ENCODE peak calls at places on chromosomes 13 and 19, in six cellular contexts. Y, A, N, R, S and D are unnamed samples.
A peak's percentile ranks its signal among the peaks of the same experiment; 100 is the strongest.

GRCh38 chr19:2478324-2478755 is 2.4 kb downstream of the GADD45B start:
- DNase-seq in Y (peak; percentile 53), A (no peak), N (peak; percentile 78), R (peak; percentile 60), S (peak; percentile 84), D (peak; percentile 91)

GRCh38 chr13:95509521-95510315 is 42.8 kb upstream of the CLDN10 start:
- DNase-seq in Y (peak; percentile 44), A (no peak), N (no peak), R (no peak), S (no peak), D (peak; percentile 19)

GRCh38 chr19:16470911-16471811 is 609 bp downstream of the EPS15L1 start:
- DNase-seq in Y (peak; percentile 42), A (no peak), N (peak; percentile 65), R (peak; percentile 34), S (peak; percentile 49), D (peak; percentile 43)

GRCh38 chr19:39428309-39429112 is 7.2 kb downstream of the RPS16 start:
- DNase-seq in Y (no peak), A (peak; percentile 66), N (peak; percentile 98), R (peak; percentile 86), S (peak; percentile 95), D (no peak)

GRCh38 chr13:106523566-106523965 is 11.9 kb downstream of the EFNB2 start:
- DNase-seq in Y (no peak), A (no peak), N (no peak), R (peak; percentile 45), S (peak; percentile 58), D (no peak)

GRCh38 chr13:65999441-65999840 is 1230.7 kb downstream of the PCDH9 start:
- DNase-seq in Y (no peak), A (no peak), N (no peak), R (no peak), S (no peak), D (no peak)

GRCh38 chr13:74290324-74290773 is 156.1 kb upstream of the KLF12 start:
- DNase-seq in Y (peak; percentile 49), A (peak; percentile 9), N (peak; percentile 93), R (peak; percentile 5), S (peak; percentile 77), D (peak; percentile 57)

GRCh38 chr13:99989376-99990044 is 7.9 kb downstream of the ZIC2 start:
- DNase-seq in Y (no peak), A (no peak), N (peak; percentile 61), R (no peak), S (no peak), D (peak; percentile 68)

GRCh38 chr13:26280822-26281221 is 26.9 kb downstream of the CDK8 start:
- DNase-seq in Y (no peak), A (peak; percentile 4), N (peak; percentile 46), R (peak; percentile 27), S (no peak), D (no peak)

GRCh38 chr13:100175803-100176182 is 86.9 kb downstream of the PCCA start:
- DNase-seq in Y (no peak), A (no peak), N (no peak), R (no peak), S (no peak), D (no peak)

GRCh38 chr13:97141564-97142005 is 80.5 kb upstream of the MBNL2 start:
- DNase-seq in Y (peak; percentile 92), A (peak; percentile 96), N (peak; percentile 65), R (peak; percentile 87), S (peak; percentile 86), D (peak; percentile 80)

GRCh38 chr13:85333511-85333910 is 465.7 kb downstream of the SLITRK6 start:
- DNase-seq in Y (no peak), A (no peak), N (peak; percentile 2), R (no peak), S (no peak), D (peak; percentile 55)
- TF ChIP-seq CTCF in Y (no peak), A (no peak), N (no peak), R (no peak), S (no peak), D (no peak)

GRCh38 chr19:38228491-38229439 is 4.7 kb upstream of the DPF1 start:
- DNase-seq in Y (no peak), A (no peak), N (peak; percentile 87), R (no peak), S (no peak), D (peak; percentile 55)
- TF ChIP-seq EZH2 in Y (no peak), A (no peak), N (no peak), R (peak; percentile 60), S (no peak), D (no peak)

GRCh38 chr19:46621191-46622117 is 3.4 kb downstream of the PTGIR start:
- DNase-seq in Y (no peak), A (no peak), N (peak; percentile 62), R (no peak), S (no peak), D (no peak)
- TF ChIP-seq CTCF in Y (no peak), A (peak; percentile 35), N (peak; percentile 55), R (no peak), S (no peak), D (peak; percentile 35)

DNA sequence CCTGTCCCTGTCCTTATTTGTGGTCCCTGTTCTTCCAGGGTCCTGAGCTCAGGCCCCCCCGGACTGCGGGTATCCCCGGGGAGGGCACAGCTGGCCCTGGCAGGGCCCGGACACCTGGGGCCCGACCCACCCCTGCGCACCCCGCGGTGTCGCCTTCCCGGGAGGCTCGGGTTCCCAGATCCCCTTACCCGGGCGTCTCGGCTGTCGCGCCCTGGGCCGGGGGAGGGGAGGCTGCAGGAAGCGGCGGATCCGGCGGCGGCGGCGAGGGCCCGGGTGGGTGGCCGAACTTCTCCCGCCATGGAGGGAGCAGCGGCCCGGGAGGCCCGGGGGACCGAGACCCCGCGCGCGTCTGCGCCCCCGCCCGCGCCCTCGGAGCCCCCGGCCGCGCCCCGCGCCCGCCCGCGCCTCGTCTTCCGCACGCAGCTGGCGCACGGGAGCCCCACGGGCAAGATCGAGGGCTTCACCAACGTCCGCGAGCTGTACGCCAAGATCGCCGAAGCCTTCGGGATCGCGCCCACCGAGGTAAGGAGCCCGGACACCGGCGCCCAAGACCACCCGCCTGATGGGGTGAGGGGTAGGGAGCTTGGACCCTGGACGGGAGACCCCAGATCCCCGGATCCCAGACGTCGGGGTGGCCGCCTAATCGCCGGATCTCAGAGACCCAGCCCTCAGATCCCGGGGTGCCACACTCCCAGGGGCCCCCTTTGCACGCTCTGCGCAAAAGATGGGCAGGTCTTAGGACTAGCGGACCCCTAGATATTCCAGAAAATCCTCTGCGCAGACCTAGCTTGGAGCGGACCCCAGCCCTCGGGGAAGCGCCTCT is at the start of gene GIPC3:
- DNase-seq in Y (no peak), A (no peak), N (peak; percentile 49), R (no peak), S (no peak), D (no peak)
- TF ChIP-seq EZH2 in Y (no peak), A (no peak), N (no peak), R (no peak), S (peak; percentile 58), D (no peak)

GRCh38 chr13:21846605-21847004 is 175.7 kb downstream of the FGF9 start:
- DNase-seq in Y (no peak), A (no peak), N (peak; percentile 39), R (no peak), S (no peak), D (no peak)

GRCh38 chr13:21850013-21851006 is 179.4 kb downstream of the FGF9 start:
- DNase-seq in Y (no peak), A (no peak), N (no peak), R (no peak), S (peak; percentile 5), D (no peak)

GRCh38 chr13:21853779-21854178 is 182.9 kb downstream of the FGF9 start:
- DNase-seq in Y (no peak), A (no peak), N (no peak), R (no peak), S (no peak), D (no peak)

GRCh38 chr13:21852043-21852442 is 181.2 kb downstream of the FGF9 start:
- DNase-seq in Y (no peak), A (no peak), N (no peak), R (no peak), S (no peak), D (no peak)

DNA sequence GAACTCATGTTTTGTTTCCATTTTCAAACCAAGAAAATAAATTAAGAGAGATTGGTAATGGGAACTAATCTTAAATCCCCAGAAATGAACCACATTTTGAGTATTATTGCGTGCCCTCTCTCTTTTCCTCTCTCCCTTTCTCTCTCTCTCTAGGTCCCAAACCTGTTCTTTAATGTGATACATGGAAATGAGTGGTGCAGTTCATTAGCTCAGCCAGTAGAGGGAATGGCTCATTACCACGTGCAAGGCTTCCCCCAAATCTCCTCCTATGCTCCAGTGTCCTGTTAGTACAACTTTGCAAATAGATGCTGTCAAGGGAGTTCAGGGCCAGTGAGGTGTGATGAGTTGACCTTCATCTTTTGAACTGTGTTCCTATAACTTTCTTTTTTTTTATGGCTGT is 178.4 kb downstream of the FGF9 start:
- DNase-seq in Y (peak; percentile 22), A (peak; percentile 52), N (peak; percentile 79), R (no peak), S (peak; percentile 44), D (peak; percentile 44)
- TF ChIP-seq CTCF in Y (peak; percentile 48), A (peak; percentile 66), N (peak; percentile 60), R (no peak), S (peak; percentile 57), D (peak; percentile 58)